ENCODE peak calls at places on chromosomes 5 and 9, in nine cellular contexts. One of them, this sample, is unnamed.

GRCh38 chr5:162209005-162209605 is 141.5 kb downstream of the GABRG2 start:
- DNase-seq in thoracic aorta: no peak
- DNase-seq in NCI-H1436: peak; percentile 7
- DNase-seq in T1000: no peak
- DNase-seq in fibroblast of the conjunctiva: no peak
- DNase-seq in stimulated activated CD8-positive, alpha-beta memory T cell treated with anti-CD3 and anti-CD28 coated beads, Interleukin-4, amount 100 ng/mL, for 24 hours: no peak
- DNase-seq in naive thymus-derived CD8-positive, alpha-beta T cell: no peak
- DNase-seq in CD4-positive, alpha-beta T cell: no peak
- DNase-seq in ACHN: peak; percentile 57
- DNase-seq in this sample: no peak

GRCh38 chr5:107389130-107389553 is 281.6 kb downstream of the EFNA5 start:
- DNase-seq in thoracic aorta: no peak
- DNase-seq in NCI-H1436: peak; percentile 25
- DNase-seq in T1000: no peak
- DNase-seq in fibroblast of the conjunctiva: no peak
- DNase-seq in stimulated activated CD8-positive, alpha-beta memory T cell treated with anti-CD3 and anti-CD28 coated beads, Interleukin-4, amount 100 ng/mL, for 24 hours: no peak
- DNase-seq in naive thymus-derived CD8-positive, alpha-beta T cell: peak; percentile 18
- DNase-seq in CD4-positive, alpha-beta T cell: no peak
- DNase-seq in ACHN: peak; percentile 8
- DNase-seq in this sample: no peak

GRCh38 chr5:88049156-88049555 is 219.5 kb downstream of the TMEM161B start:
- DNase-seq in thoracic aorta: no peak
- DNase-seq in NCI-H1436: no peak
- DNase-seq in T1000: no peak
- DNase-seq in fibroblast of the conjunctiva: no peak
- DNase-seq in stimulated activated CD8-positive, alpha-beta memory T cell treated with anti-CD3 and anti-CD28 coated beads, Interleukin-4, amount 100 ng/mL, for 24 hours: no peak
- DNase-seq in naive thymus-derived CD8-positive, alpha-beta T cell: no peak
- DNase-seq in CD4-positive, alpha-beta T cell: no peak
- DNase-seq in ACHN: no peak
- DNase-seq in this sample: no peak

GRCh38 chr9:115671911-115672310 is 481.7 kb upstream of the PAPPA start:
- DNase-seq in thoracic aorta: no peak
- DNase-seq in NCI-H1436: no peak
- DNase-seq in T1000: no peak
- DNase-seq in fibroblast of the conjunctiva: no peak
- DNase-seq in stimulated activated CD8-positive, alpha-beta memory T cell treated with anti-CD3 and anti-CD28 coated beads, Interleukin-4, amount 100 ng/mL, for 24 hours: no peak
- DNase-seq in naive thymus-derived CD8-positive, alpha-beta T cell: no peak
- DNase-seq in CD4-positive, alpha-beta T cell: no peak
- DNase-seq in ACHN: no peak
- DNase-seq in this sample: no peak

GRCh38 chr5:142152383-142152730 is 43.8 kb downstream of the NDFIP1 start:
- DNase-seq in thoracic aorta: no peak
- DNase-seq in NCI-H1436: no peak
- DNase-seq in T1000: no peak
- DNase-seq in fibroblast of the conjunctiva: no peak
- DNase-seq in stimulated activated CD8-positive, alpha-beta memory T cell treated with anti-CD3 and anti-CD28 coated beads, Interleukin-4, amount 100 ng/mL, for 24 hours: no peak
- DNase-seq in naive thymus-derived CD8-positive, alpha-beta T cell: no peak
- DNase-seq in CD4-positive, alpha-beta T cell: no peak
- DNase-seq in ACHN: no peak
- DNase-seq in this sample: no peak

GRCh38 chr9:16642421-16643109 is 227.9 kb downstream of the BNC2 start:
- DNase-seq in thoracic aorta: no peak
- DNase-seq in NCI-H1436: no peak
- DNase-seq in T1000: no peak
- DNase-seq in fibroblast of the conjunctiva: no peak
- DNase-seq in stimulated activated CD8-positive, alpha-beta memory T cell treated with anti-CD3 and anti-CD28 coated beads, Interleukin-4, amount 100 ng/mL, for 24 hours: no peak
- DNase-seq in naive thymus-derived CD8-positive, alpha-beta T cell: no peak
- DNase-seq in CD4-positive, alpha-beta T cell: no peak
- DNase-seq in ACHN: no peak
- DNase-seq in this sample: no peak

GRCh38 chr5:139985733-139986132 is 57.4 kb downstream of the NRG2 start:
- DNase-seq in thoracic aorta: no peak
- DNase-seq in NCI-H1436: no peak
- DNase-seq in T1000: peak; percentile 65
- DNase-seq in fibroblast of the conjunctiva: no peak
- DNase-seq in stimulated activated CD8-positive, alpha-beta memory T cell treated with anti-CD3 and anti-CD28 coated beads, Interleukin-4, amount 100 ng/mL, for 24 hours: no peak
- DNase-seq in naive thymus-derived CD8-positive, alpha-beta T cell: no peak
- DNase-seq in CD4-positive, alpha-beta T cell: no peak
- DNase-seq in ACHN: peak; percentile 80
- DNase-seq in this sample: no peak

GRCh38 chr5:172093965-172094364 is 87.5 kb upstream of the FBXW11 start:
- DNase-seq in thoracic aorta: no peak
- DNase-seq in NCI-H1436: no peak
- DNase-seq in T1000: no peak
- DNase-seq in fibroblast of the conjunctiva: no peak
- DNase-seq in stimulated activated CD8-positive, alpha-beta memory T cell treated with anti-CD3 and anti-CD28 coated beads, Interleukin-4, amount 100 ng/mL, for 24 hours: no peak
- DNase-seq in naive thymus-derived CD8-positive, alpha-beta T cell: no peak
- DNase-seq in CD4-positive, alpha-beta T cell: no peak
- DNase-seq in ACHN: no peak
- DNase-seq in this sample: no peak

GRCh38 chr5:110109685-110110084 is 420.0 kb downstream of the MAN2A1 start:
- DNase-seq in thoracic aorta: no peak
- DNase-seq in NCI-H1436: no peak
- DNase-seq in T1000: no peak
- DNase-seq in fibroblast of the conjunctiva: no peak
- DNase-seq in stimulated activated CD8-positive, alpha-beta memory T cell treated with anti-CD3 and anti-CD28 coated beads, Interleukin-4, amount 100 ng/mL, for 24 hours: no peak
- DNase-seq in naive thymus-derived CD8-positive, alpha-beta T cell: no peak
- DNase-seq in CD4-positive, alpha-beta T cell: no peak
- DNase-seq in ACHN: no peak
- DNase-seq in this sample: no peak

GRCh38 chr9:17116400-17116837 is 18.4 kb upstream of the CNTLN start:
- DNase-seq in thoracic aorta: no peak
- DNase-seq in NCI-H1436: peak; percentile 18
- DNase-seq in T1000: no peak
- DNase-seq in fibroblast of the conjunctiva: no peak
- DNase-seq in stimulated activated CD8-positive, alpha-beta memory T cell treated with anti-CD3 and anti-CD28 coated beads, Interleukin-4, amount 100 ng/mL, for 24 hours: no peak
- DNase-seq in naive thymus-derived CD8-positive, alpha-beta T cell: no peak
- DNase-seq in CD4-positive, alpha-beta T cell: no peak
- DNase-seq in ACHN: peak; percentile 55
- DNase-seq in this sample: no peak

GRCh38 chr9:93128011-93128714 is 5.9 kb downstream of the NINJ1 start:
- DNase-seq in thoracic aorta: peak; percentile 0
- DNase-seq in NCI-H1436: no peak
- DNase-seq in T1000: no peak
- DNase-seq in fibroblast of the conjunctiva: no peak
- DNase-seq in stimulated activated CD8-positive, alpha-beta memory T cell treated with anti-CD3 and anti-CD28 coated beads, Interleukin-4, amount 100 ng/mL, for 24 hours: no peak
- DNase-seq in naive thymus-derived CD8-positive, alpha-beta T cell: no peak
- DNase-seq in CD4-positive, alpha-beta T cell: no peak
- DNase-seq in ACHN: no peak
- DNase-seq in this sample: no peak

GRCh38 chr5:67581203-67581602 is 384.6 kb upstream of the CD180 start:
- DNase-seq in thoracic aorta: no peak
- DNase-seq in NCI-H1436: no peak
- DNase-seq in T1000: no peak
- DNase-seq in fibroblast of the conjunctiva: peak; percentile 65
- DNase-seq in stimulated activated CD8-positive, alpha-beta memory T cell treated with anti-CD3 and anti-CD28 coated beads, Interleukin-4, amount 100 ng/mL, for 24 hours: no peak
- DNase-seq in naive thymus-derived CD8-positive, alpha-beta T cell: no peak
- DNase-seq in CD4-positive, alpha-beta T cell: no peak
- DNase-seq in ACHN: no peak
- DNase-seq in this sample: no peak

GRCh38 chr5:71830626-71831539 is 111.8 kb downstream of the CARTPT start:
- DNase-seq in thoracic aorta: peak; percentile 80
- DNase-seq in NCI-H1436: peak; percentile 72
- DNase-seq in T1000: peak; percentile 55
- DNase-seq in fibroblast of the conjunctiva: peak; percentile 39
- DNase-seq in stimulated activated CD8-positive, alpha-beta memory T cell treated with anti-CD3 and anti-CD28 coated beads, Interleukin-4, amount 100 ng/mL, for 24 hours: no peak
- DNase-seq in naive thymus-derived CD8-positive, alpha-beta T cell: no peak
- DNase-seq in CD4-positive, alpha-beta T cell: no peak
- DNase-seq in ACHN: peak; percentile 31
- DNase-seq in this sample: no peak

GRCh38 chr9:79431019-79431679 is 140.6 kb upstream of the TLE4 start:
- DNase-seq in thoracic aorta: no peak
- DNase-seq in NCI-H1436: no peak
- DNase-seq in T1000: no peak
- DNase-seq in fibroblast of the conjunctiva: no peak
- DNase-seq in stimulated activated CD8-positive, alpha-beta memory T cell treated with anti-CD3 and anti-CD28 coated beads, Interleukin-4, amount 100 ng/mL, for 24 hours: no peak
- DNase-seq in naive thymus-derived CD8-positive, alpha-beta T cell: no peak
- DNase-seq in CD4-positive, alpha-beta T cell: no peak
- DNase-seq in ACHN: no peak
- DNase-seq in this sample: no peak

GRCh38 chr9:125739442-125739841 is 7.7 kb upstream of the PBX3 start:
- DNase-seq in thoracic aorta: no peak
- DNase-seq in NCI-H1436: no peak
- DNase-seq in T1000: no peak
- DNase-seq in fibroblast of the conjunctiva: no peak
- DNase-seq in stimulated activated CD8-positive, alpha-beta memory T cell treated with anti-CD3 and anti-CD28 coated beads, Interleukin-4, amount 100 ng/mL, for 24 hours: no peak
- DNase-seq in naive thymus-derived CD8-positive, alpha-beta T cell: no peak
- DNase-seq in CD4-positive, alpha-beta T cell: no peak
- DNase-seq in ACHN: no peak
- DNase-seq in this sample: no peak

GRCh38 chr5:175800656-175801081 is 70.7 kb upstream of the CPLX2 start:
- DNase-seq in thoracic aorta: no peak
- DNase-seq in NCI-H1436: no peak
- DNase-seq in T1000: peak; percentile 24
- DNase-seq in fibroblast of the conjunctiva: no peak
- DNase-seq in stimulated activated CD8-positive, alpha-beta memory T cell treated with anti-CD3 and anti-CD28 coated beads, Interleukin-4, amount 100 ng/mL, for 24 hours: no peak
- DNase-seq in naive thymus-derived CD8-positive, alpha-beta T cell: no peak
- DNase-seq in CD4-positive, alpha-beta T cell: no peak
- DNase-seq in ACHN: peak; percentile 52
- DNase-seq in this sample: no peak

GRCh38 chr5:134139891-134140469 is 25.5 kb downstream of the TCF7 start:
- DNase-seq in thoracic aorta: no peak
- DNase-seq in NCI-H1436: no peak
- DNase-seq in T1000: no peak
- DNase-seq in fibroblast of the conjunctiva: no peak
- DNase-seq in stimulated activated CD8-positive, alpha-beta memory T cell treated with anti-CD3 and anti-CD28 coated beads, Interleukin-4, amount 100 ng/mL, for 24 hours: no peak
- DNase-seq in naive thymus-derived CD8-positive, alpha-beta T cell: no peak
- DNase-seq in CD4-positive, alpha-beta T cell: peak; percentile 2
- DNase-seq in ACHN: no peak
- DNase-seq in this sample: no peak

GRCh38 chr9:87830446-87830845 is 52.2 kb upstream of the SPATA31E1 start:
- DNase-seq in thoracic aorta: no peak
- DNase-seq in NCI-H1436: no peak
- DNase-seq in T1000: no peak
- DNase-seq in fibroblast of the conjunctiva: no peak
- DNase-seq in stimulated activated CD8-positive, alpha-beta memory T cell treated with anti-CD3 and anti-CD28 coated beads, Interleukin-4, amount 100 ng/mL, for 24 hours: no peak
- DNase-seq in naive thymus-derived CD8-positive, alpha-beta T cell: no peak
- DNase-seq in CD4-positive, alpha-beta T cell: no peak
- DNase-seq in ACHN: no peak
- DNase-seq in this sample: no peak

GRCh38 chr5:72746736-72747135 is 69.7 kb upstream of the TNPO1 start:
- DNase-seq in thoracic aorta: no peak
- DNase-seq in NCI-H1436: no peak
- DNase-seq in T1000: no peak
- DNase-seq in fibroblast of the conjunctiva: no peak
- DNase-seq in stimulated activated CD8-positive, alpha-beta memory T cell treated with anti-CD3 and anti-CD28 coated beads, Interleukin-4, amount 100 ng/mL, for 24 hours: no peak
- DNase-seq in naive thymus-derived CD8-positive, alpha-beta T cell: no peak
- DNase-seq in CD4-positive, alpha-beta T cell: no peak
- DNase-seq in ACHN: no peak
- DNase-seq in this sample: no peak

GRCh38 chr9:120773218-120773617 is 20.0 kb downstream of the FBXW2 start:
- DNase-seq in thoracic aorta: no peak
- DNase-seq in NCI-H1436: no peak
- DNase-seq in T1000: no peak
- DNase-seq in fibroblast of the conjunctiva: no peak
- DNase-seq in stimulated activated CD8-positive, alpha-beta memory T cell treated with anti-CD3 and anti-CD28 coated beads, Interleukin-4, amount 100 ng/mL, for 24 hours: no peak
- DNase-seq in naive thymus-derived CD8-positive, alpha-beta T cell: no peak
- DNase-seq in CD4-positive, alpha-beta T cell: no peak
- DNase-seq in ACHN: no peak
- DNase-seq in this sample: no peak

GRCh38 chr5:57532513-57533497 is 50.2 kb upstream of the ACTBL2 start:
- DNase-seq in thoracic aorta: no peak
- DNase-seq in NCI-H1436: no peak
- DNase-seq in T1000: no peak
- DNase-seq in fibroblast of the conjunctiva: no peak
- DNase-seq in stimulated activated CD8-positive, alpha-beta memory T cell treated with anti-CD3 and anti-CD28 coated beads, Interleukin-4, amount 100 ng/mL, for 24 hours: no peak
- DNase-seq in naive thymus-derived CD8-positive, alpha-beta T cell: no peak
- DNase-seq in CD4-positive, alpha-beta T cell: no peak
- DNase-seq in ACHN: peak; percentile 30
- DNase-seq in this sample: no peak

GRCh38 chr9:136086213-136086881 is 8.7 kb downstream of the NACC2 start:
- DNase-seq in thoracic aorta: no peak
- DNase-seq in NCI-H1436: no peak
- DNase-seq in T1000: no peak
- DNase-seq in fibroblast of the conjunctiva: no peak
- DNase-seq in stimulated activated CD8-positive, alpha-beta memory T cell treated with anti-CD3 and anti-CD28 coated beads, Interleukin-4, amount 100 ng/mL, for 24 hours: no peak
- DNase-seq in naive thymus-derived CD8-positive, alpha-beta T cell: no peak
- DNase-seq in CD4-positive, alpha-beta T cell: no peak
- DNase-seq in ACHN: no peak
- DNase-seq in this sample: no peak